ENCODE peak calls at places on chromosomes 7 and 10, in six cellular contexts. One of them, this sample, is unnamed.

GRCh38 chr7:120833551-120833950 is 24.4 kb downstream of the TSPAN12 start:
- DNase-seq in testis: no peak
- DNase-seq in activated CD8-positive, alpha-beta memory T cell treated with anti-CD3 and anti-CD28 coated beads for 48 hours: no peak
- DNase-seq in T-helper 9 cell: no peak
- DNase-seq in stimulated activated CD8-positive, alpha-beta memory T cell treated with anti-CD3 and anti-CD28 coated beads, Interleukin-2, amount 100 ng/mL, for 48 hours: no peak
- DNase-seq in head of caudate nucleus: no peak
- DNase-seq in this sample: no peak

GRCh38 chr10:35460852-35461460 is 124.6 kb downstream of the CCNY start:
- DNase-seq in testis: no peak
- DNase-seq in activated CD8-positive, alpha-beta memory T cell treated with anti-CD3 and anti-CD28 coated beads for 48 hours: no peak
- DNase-seq in T-helper 9 cell: no peak
- DNase-seq in stimulated activated CD8-positive, alpha-beta memory T cell treated with anti-CD3 and anti-CD28 coated beads, Interleukin-2, amount 100 ng/mL, for 48 hours: no peak
- DNase-seq in head of caudate nucleus: no peak
- DNase-seq in this sample: no peak

GRCh38 chr7:13904689-13905088 is 84.8 kb downstream of the ETV1 start:
- DNase-seq in testis: no peak
- DNase-seq in activated CD8-positive, alpha-beta memory T cell treated with anti-CD3 and anti-CD28 coated beads for 48 hours: no peak
- DNase-seq in T-helper 9 cell: no peak
- DNase-seq in stimulated activated CD8-positive, alpha-beta memory T cell treated with anti-CD3 and anti-CD28 coated beads, Interleukin-2, amount 100 ng/mL, for 48 hours: no peak
- DNase-seq in head of caudate nucleus: no peak
- DNase-seq in this sample: no peak

GRCh38 chr7:81618400-81619014 is 151.3 kb downstream of the HGF start:
- DNase-seq in testis: no peak
- DNase-seq in activated CD8-positive, alpha-beta memory T cell treated with anti-CD3 and anti-CD28 coated beads for 48 hours: no peak
- DNase-seq in T-helper 9 cell: no peak
- DNase-seq in stimulated activated CD8-positive, alpha-beta memory T cell treated with anti-CD3 and anti-CD28 coated beads, Interleukin-2, amount 100 ng/mL, for 48 hours: no peak
- DNase-seq in head of caudate nucleus: no peak
- DNase-seq in this sample: no peak

GRCh38 chr7:96034940-96035727 is 262.8 kb downstream of the DYNC1I1 start:
- DNase-seq in testis: no peak
- DNase-seq in activated CD8-positive, alpha-beta memory T cell treated with anti-CD3 and anti-CD28 coated beads for 48 hours: no peak
- DNase-seq in T-helper 9 cell: no peak
- DNase-seq in stimulated activated CD8-positive, alpha-beta memory T cell treated with anti-CD3 and anti-CD28 coated beads, Interleukin-2, amount 100 ng/mL, for 48 hours: no peak
- DNase-seq in head of caudate nucleus: no peak
- DNase-seq in this sample: no peak

GRCh38 chr7:75943864-75944263 is 28.9 kb downstream of the POR start:
- DNase-seq in testis: no peak
- DNase-seq in activated CD8-positive, alpha-beta memory T cell treated with anti-CD3 and anti-CD28 coated beads for 48 hours: no peak
- DNase-seq in T-helper 9 cell: no peak
- DNase-seq in stimulated activated CD8-positive, alpha-beta memory T cell treated with anti-CD3 and anti-CD28 coated beads, Interleukin-2, amount 100 ng/mL, for 48 hours: no peak
- DNase-seq in head of caudate nucleus: no peak
- DNase-seq in this sample: no peak

GRCh38 chr7:152590481-152590880 is 85.5 kb downstream of the XRCC2 start:
- DNase-seq in testis: peak
- DNase-seq in activated CD8-positive, alpha-beta memory T cell treated with anti-CD3 and anti-CD28 coated beads for 48 hours: no peak
- DNase-seq in T-helper 9 cell: no peak
- DNase-seq in stimulated activated CD8-positive, alpha-beta memory T cell treated with anti-CD3 and anti-CD28 coated beads, Interleukin-2, amount 100 ng/mL, for 48 hours: no peak
- DNase-seq in head of caudate nucleus: no peak
- DNase-seq in this sample: peak

GRCh38 chr7:28180364-28181147 is at the start of gene JAZF1:
- DNase-seq in testis: peak
- DNase-seq in activated CD8-positive, alpha-beta memory T cell treated with anti-CD3 and anti-CD28 coated beads for 48 hours: peak
- DNase-seq in T-helper 9 cell: peak
- DNase-seq in stimulated activated CD8-positive, alpha-beta memory T cell treated with anti-CD3 and anti-CD28 coated beads, Interleukin-2, amount 100 ng/mL, for 48 hours: peak
- DNase-seq in head of caudate nucleus: peak
- DNase-seq in this sample: peak

GRCh38 chr10:87618470-87619423 is 40.9 kb upstream of the PAPSS2 start:
- DNase-seq in testis: no peak
- DNase-seq in activated CD8-positive, alpha-beta memory T cell treated with anti-CD3 and anti-CD28 coated beads for 48 hours: no peak
- DNase-seq in T-helper 9 cell: no peak
- DNase-seq in stimulated activated CD8-positive, alpha-beta memory T cell treated with anti-CD3 and anti-CD28 coated beads, Interleukin-2, amount 100 ng/mL, for 48 hours: no peak
- DNase-seq in head of caudate nucleus: no peak
- DNase-seq in this sample: no peak

GRCh38 chr7:149866817-149867447 is 6.8 kb upstream of the ATP6V0E2 start:
- DNase-seq in testis: no peak
- DNase-seq in activated CD8-positive, alpha-beta memory T cell treated with anti-CD3 and anti-CD28 coated beads for 48 hours: no peak
- DNase-seq in T-helper 9 cell: no peak
- DNase-seq in stimulated activated CD8-positive, alpha-beta memory T cell treated with anti-CD3 and anti-CD28 coated beads, Interleukin-2, amount 100 ng/mL, for 48 hours: no peak
- DNase-seq in head of caudate nucleus: no peak
- DNase-seq in this sample: peak

GRCh38 chr7:113705439-113705838 is 213.4 kb downstream of the PPP1R3A start:
- DNase-seq in testis: no peak
- DNase-seq in activated CD8-positive, alpha-beta memory T cell treated with anti-CD3 and anti-CD28 coated beads for 48 hours: no peak
- DNase-seq in T-helper 9 cell: no peak
- DNase-seq in stimulated activated CD8-positive, alpha-beta memory T cell treated with anti-CD3 and anti-CD28 coated beads, Interleukin-2, amount 100 ng/mL, for 48 hours: no peak
- DNase-seq in head of caudate nucleus: no peak
- DNase-seq in this sample: no peak

GRCh38 chr10:8279598-8279997 is 225.1 kb downstream of the GATA3 start:
- DNase-seq in testis: no peak
- DNase-seq in activated CD8-positive, alpha-beta memory T cell treated with anti-CD3 and anti-CD28 coated beads for 48 hours: no peak
- DNase-seq in T-helper 9 cell: no peak
- DNase-seq in stimulated activated CD8-positive, alpha-beta memory T cell treated with anti-CD3 and anti-CD28 coated beads, Interleukin-2, amount 100 ng/mL, for 48 hours: no peak
- DNase-seq in head of caudate nucleus: no peak
- DNase-seq in this sample: no peak

GRCh38 chr10:89518876-89519842 is 16.2 kb downstream of the SLC16A12 start:
- DNase-seq in testis: peak
- DNase-seq in activated CD8-positive, alpha-beta memory T cell treated with anti-CD3 and anti-CD28 coated beads for 48 hours: no peak
- DNase-seq in T-helper 9 cell: no peak
- DNase-seq in stimulated activated CD8-positive, alpha-beta memory T cell treated with anti-CD3 and anti-CD28 coated beads, Interleukin-2, amount 100 ng/mL, for 48 hours: no peak
- DNase-seq in head of caudate nucleus: no peak
- DNase-seq in this sample: no peak

GRCh38 chr7:37289347-37289746 is 159.3 kb downstream of the ELMO1 start:
- DNase-seq in testis: no peak
- DNase-seq in activated CD8-positive, alpha-beta memory T cell treated with anti-CD3 and anti-CD28 coated beads for 48 hours: no peak
- DNase-seq in T-helper 9 cell: no peak
- DNase-seq in stimulated activated CD8-positive, alpha-beta memory T cell treated with anti-CD3 and anti-CD28 coated beads, Interleukin-2, amount 100 ng/mL, for 48 hours: no peak
- DNase-seq in head of caudate nucleus: no peak
- DNase-seq in this sample: no peak

GRCh38 chr7:100604078-100604975 is 2.2 kb downstream of the PCOLCE start:
- DNase-seq in testis: peak
- DNase-seq in activated CD8-positive, alpha-beta memory T cell treated with anti-CD3 and anti-CD28 coated beads for 48 hours: peak
- DNase-seq in T-helper 9 cell: peak
- DNase-seq in stimulated activated CD8-positive, alpha-beta memory T cell treated with anti-CD3 and anti-CD28 coated beads, Interleukin-2, amount 100 ng/mL, for 48 hours: peak
- DNase-seq in head of caudate nucleus: peak
- DNase-seq in this sample: peak

GRCh38 chr10:1273372-1274097 is 217.3 kb downstream of the WDR37 start:
- DNase-seq in testis: no peak
- DNase-seq in activated CD8-positive, alpha-beta memory T cell treated with anti-CD3 and anti-CD28 coated beads for 48 hours: no peak
- DNase-seq in T-helper 9 cell: no peak
- DNase-seq in stimulated activated CD8-positive, alpha-beta memory T cell treated with anti-CD3 and anti-CD28 coated beads, Interleukin-2, amount 100 ng/mL, for 48 hours: no peak
- DNase-seq in head of caudate nucleus: no peak
- DNase-seq in this sample: no peak

GRCh38 chr7:26187380-26188290 is 12.9 kb downstream of the HNRNPA2B1 start:
- DNase-seq in testis: no peak
- DNase-seq in activated CD8-positive, alpha-beta memory T cell treated with anti-CD3 and anti-CD28 coated beads for 48 hours: no peak
- DNase-seq in T-helper 9 cell: no peak
- DNase-seq in stimulated activated CD8-positive, alpha-beta memory T cell treated with anti-CD3 and anti-CD28 coated beads, Interleukin-2, amount 100 ng/mL, for 48 hours: no peak
- DNase-seq in head of caudate nucleus: no peak
- DNase-seq in this sample: no peak

GRCh38 chr10:44300666-44301649 is 83.9 kb downstream of the CXCL12 start:
- DNase-seq in testis: no peak
- DNase-seq in activated CD8-positive, alpha-beta memory T cell treated with anti-CD3 and anti-CD28 coated beads for 48 hours: no peak
- DNase-seq in T-helper 9 cell: no peak
- DNase-seq in stimulated activated CD8-positive, alpha-beta memory T cell treated with anti-CD3 and anti-CD28 coated beads, Interleukin-2, amount 100 ng/mL, for 48 hours: no peak
- DNase-seq in head of caudate nucleus: peak
- DNase-seq in this sample: no peak

GRCh38 chr7:108248418-108248817 is 118.3 kb upstream of the LAMB4 start:
- DNase-seq in testis: no peak
- DNase-seq in activated CD8-positive, alpha-beta memory T cell treated with anti-CD3 and anti-CD28 coated beads for 48 hours: no peak
- DNase-seq in T-helper 9 cell: no peak
- DNase-seq in stimulated activated CD8-positive, alpha-beta memory T cell treated with anti-CD3 and anti-CD28 coated beads, Interleukin-2, amount 100 ng/mL, for 48 hours: no peak
- DNase-seq in head of caudate nucleus: no peak
- DNase-seq in this sample: no peak

GRCh38 chr10:42952358-42952757 is 124.5 kb upstream of the RET start:
- DNase-seq in testis: peak
- DNase-seq in activated CD8-positive, alpha-beta memory T cell treated with anti-CD3 and anti-CD28 coated beads for 48 hours: no peak
- DNase-seq in T-helper 9 cell: no peak
- DNase-seq in stimulated activated CD8-positive, alpha-beta memory T cell treated with anti-CD3 and anti-CD28 coated beads, Interleukin-2, amount 100 ng/mL, for 48 hours: no peak
- DNase-seq in head of caudate nucleus: no peak
- DNase-seq in this sample: peak

GRCh38 chr7:39595102-39595620 is 28.2 kb upstream of the RALA start:
- DNase-seq in testis: no peak
- DNase-seq in activated CD8-positive, alpha-beta memory T cell treated with anti-CD3 and anti-CD28 coated beads for 48 hours: no peak
- DNase-seq in T-helper 9 cell: no peak
- DNase-seq in stimulated activated CD8-positive, alpha-beta memory T cell treated with anti-CD3 and anti-CD28 coated beads, Interleukin-2, amount 100 ng/mL, for 48 hours: no peak
- DNase-seq in head of caudate nucleus: no peak
- DNase-seq in this sample: no peak

GRCh38 chr10:114663631-114664030 is 5.6 kb upstream of the ABLIM1 start:
- DNase-seq in testis: no peak
- DNase-seq in activated CD8-positive, alpha-beta memory T cell treated with anti-CD3 and anti-CD28 coated beads for 48 hours: no peak
- DNase-seq in T-helper 9 cell: no peak
- DNase-seq in stimulated activated CD8-positive, alpha-beta memory T cell treated with anti-CD3 and anti-CD28 coated beads, Interleukin-2, amount 100 ng/mL, for 48 hours: no peak
- DNase-seq in head of caudate nucleus: peak
- DNase-seq in this sample: no peak

GRCh38 chr7:98878365-98879197 is at the start of gene TRRAP:
- DNase-seq in testis: peak
- DNase-seq in activated CD8-positive, alpha-beta memory T cell treated with anti-CD3 and anti-CD28 coated beads for 48 hours: peak
- DNase-seq in T-helper 9 cell: peak
- DNase-seq in stimulated activated CD8-positive, alpha-beta memory T cell treated with anti-CD3 and anti-CD28 coated beads, Interleukin-2, amount 100 ng/mL, for 48 hours: peak
- DNase-seq in head of caudate nucleus: peak
- DNase-seq in this sample: peak

GRCh38 chr7:25054849-25055248 is 70.2 kb downstream of the CYCS start:
- DNase-seq in testis: no peak
- DNase-seq in activated CD8-positive, alpha-beta memory T cell treated with anti-CD3 and anti-CD28 coated beads for 48 hours: no peak
- DNase-seq in T-helper 9 cell: no peak
- DNase-seq in stimulated activated CD8-positive, alpha-beta memory T cell treated with anti-CD3 and anti-CD28 coated beads, Interleukin-2, amount 100 ng/mL, for 48 hours: no peak
- DNase-seq in head of caudate nucleus: no peak
- DNase-seq in this sample: no peak

This sample was measured in mesenteric fat pad.